ENCODE peak calls at places on chromosomes 11 and 22, in four cellular contexts. One of them, this sample, is unnamed.
A peak's percentile ranks its signal among the peaks of the same experiment; 100 is the strongest.

GRCh38 chr11:4195909-4196308 is 101.3 kb downstream of the RRM1 start:
- DNase-seq in ACHN: no peak
- DNase-seq in cardiac fibroblast: no peak
- DNase-seq in activated CD4-positive, alpha-beta T cell treated with anti-CD3 and anti-CD28 coated beads, Interleukin-2, amount 50 U/mL, for 48 hours: no peak
- DNase-seq in this sample: no peak

GRCh38 chr11:94884322-94884721 is 89.0 kb downstream of the CWC15 start:
- DNase-seq in ACHN: no peak
- DNase-seq in cardiac fibroblast: no peak
- DNase-seq in activated CD4-positive, alpha-beta T cell treated with anti-CD3 and anti-CD28 coated beads, Interleukin-2, amount 50 U/mL, for 48 hours: no peak
- DNase-seq in this sample: no peak

GRCh38 chr22:17357688-17358087 is 11.6 kb upstream of the CECR2 start:
- DNase-seq in ACHN: no peak
- DNase-seq in cardiac fibroblast: no peak
- DNase-seq in activated CD4-positive, alpha-beta T cell treated with anti-CD3 and anti-CD28 coated beads, Interleukin-2, amount 50 U/mL, for 48 hours: no peak
- DNase-seq in this sample: no peak

GRCh38 chr22:50672471-50673230 is at the start of gene SHANK3:
- DNase-seq in ACHN: no peak
- DNase-seq in cardiac fibroblast: no peak
- DNase-seq in activated CD4-positive, alpha-beta T cell treated with anti-CD3 and anti-CD28 coated beads, Interleukin-2, amount 50 U/mL, for 48 hours: no peak
- DNase-seq in this sample: peak; percentile 92

GRCh38 chr11:10305262-10305963 is 540 bp downstream of the ADM start:
- DNase-seq in ACHN: peak; percentile 37
- DNase-seq in cardiac fibroblast: peak; percentile 33
- DNase-seq in activated CD4-positive, alpha-beta T cell treated with anti-CD3 and anti-CD28 coated beads, Interleukin-2, amount 50 U/mL, for 48 hours: peak; percentile 33
- DNase-seq in this sample: peak; percentile 48

GRCh38 chr11:32231909-32232493 is 141.1 kb downstream of the RCN1 start:
- DNase-seq in ACHN: peak; percentile 29
- DNase-seq in cardiac fibroblast: peak; percentile 50
- DNase-seq in activated CD4-positive, alpha-beta T cell treated with anti-CD3 and anti-CD28 coated beads, Interleukin-2, amount 50 U/mL, for 48 hours: peak; percentile 10
- DNase-seq in this sample: peak; percentile 62

GRCh38 chr11:118644496-118644895 is 35.0 kb downstream of the TREH start:
- DNase-seq in ACHN: no peak
- DNase-seq in cardiac fibroblast: no peak
- DNase-seq in activated CD4-positive, alpha-beta T cell treated with anti-CD3 and anti-CD28 coated beads, Interleukin-2, amount 50 U/mL, for 48 hours: no peak
- DNase-seq in this sample: no peak

GRCh38 chr11:42996742-42997307 is 315.0 kb upstream of the API5 start:
- DNase-seq in ACHN: no peak
- DNase-seq in cardiac fibroblast: no peak
- DNase-seq in activated CD4-positive, alpha-beta T cell treated with anti-CD3 and anti-CD28 coated beads, Interleukin-2, amount 50 U/mL, for 48 hours: no peak
- DNase-seq in this sample: no peak

GRCh38 chr22:30640361-30640760 is 4.8 kb downstream of the SLC35E4 start:
- DNase-seq in ACHN: no peak
- DNase-seq in cardiac fibroblast: no peak
- DNase-seq in activated CD4-positive, alpha-beta T cell treated with anti-CD3 and anti-CD28 coated beads, Interleukin-2, amount 50 U/mL, for 48 hours: no peak
- DNase-seq in this sample: no peak

GRCh38 chr11:60887531-60887930 is 18.9 kb downstream of the PRPF19 start:
- DNase-seq in ACHN: peak; percentile 49
- DNase-seq in cardiac fibroblast: peak; percentile 77
- DNase-seq in activated CD4-positive, alpha-beta T cell treated with anti-CD3 and anti-CD28 coated beads, Interleukin-2, amount 50 U/mL, for 48 hours: no peak
- DNase-seq in this sample: peak; percentile 62

GRCh38 chr11:66081505-66081904 is 11.4 kb downstream of the PACS1 start:
- DNase-seq in ACHN: no peak
- DNase-seq in cardiac fibroblast: peak; percentile 40
- DNase-seq in activated CD4-positive, alpha-beta T cell treated with anti-CD3 and anti-CD28 coated beads, Interleukin-2, amount 50 U/mL, for 48 hours: peak; percentile 56
- DNase-seq in this sample: peak; percentile 36

GRCh38 chr11:44110231-44110679 is 14.8 kb downstream of the EXT2 start:
- DNase-seq in ACHN: peak; percentile 54
- DNase-seq in cardiac fibroblast: peak; percentile 64
- DNase-seq in activated CD4-positive, alpha-beta T cell treated with anti-CD3 and anti-CD28 coated beads, Interleukin-2, amount 50 U/mL, for 48 hours: peak; percentile 58
- DNase-seq in this sample: peak; percentile 64

GRCh38 chr11:19502691-19503253 is 209.9 kb upstream of the NAV2 start:
- DNase-seq in ACHN: no peak
- DNase-seq in cardiac fibroblast: no peak
- DNase-seq in activated CD4-positive, alpha-beta T cell treated with anti-CD3 and anti-CD28 coated beads, Interleukin-2, amount 50 U/mL, for 48 hours: no peak
- DNase-seq in this sample: no peak

GRCh38 chr11:14136561-14136960 is 174.0 kb downstream of the SPON1 start:
- DNase-seq in ACHN: no peak
- DNase-seq in cardiac fibroblast: no peak
- DNase-seq in activated CD4-positive, alpha-beta T cell treated with anti-CD3 and anti-CD28 coated beads, Interleukin-2, amount 50 U/mL, for 48 hours: no peak
- DNase-seq in this sample: no peak

GRCh38 chr11:2214527-2215229 is 43.1 kb upstream of the TH start:
- DNase-seq in ACHN: no peak
- DNase-seq in cardiac fibroblast: no peak
- DNase-seq in activated CD4-positive, alpha-beta T cell treated with anti-CD3 and anti-CD28 coated beads, Interleukin-2, amount 50 U/mL, for 48 hours: no peak
- DNase-seq in this sample: no peak

GRCh38 chr11:116044946-116045345 is 540.7 kb upstream of the CADM1 start:
- DNase-seq in ACHN: no peak
- DNase-seq in cardiac fibroblast: no peak
- DNase-seq in activated CD4-positive, alpha-beta T cell treated with anti-CD3 and anti-CD28 coated beads, Interleukin-2, amount 50 U/mL, for 48 hours: no peak
- DNase-seq in this sample: no peak

GRCh38 chr11:16933756-16934603 is 80.2 kb downstream of the PLEKHA7 start:
- DNase-seq in ACHN: no peak
- DNase-seq in cardiac fibroblast: peak; percentile 46
- DNase-seq in activated CD4-positive, alpha-beta T cell treated with anti-CD3 and anti-CD28 coated beads, Interleukin-2, amount 50 U/mL, for 48 hours: no peak
- DNase-seq in this sample: no peak

GRCh38 chr22:19990609-19991394 is 25.8 kb downstream of the ARVCF start:
- DNase-seq in ACHN: no peak
- DNase-seq in cardiac fibroblast: no peak
- DNase-seq in activated CD4-positive, alpha-beta T cell treated with anti-CD3 and anti-CD28 coated beads, Interleukin-2, amount 50 U/mL, for 48 hours: no peak
- DNase-seq in this sample: no peak

GRCh38 chr11:104735013-104735412 is 163.2 kb downstream of the CASP12 start:
- DNase-seq in ACHN: no peak
- DNase-seq in cardiac fibroblast: no peak
- DNase-seq in activated CD4-positive, alpha-beta T cell treated with anti-CD3 and anti-CD28 coated beads, Interleukin-2, amount 50 U/mL, for 48 hours: no peak
- DNase-seq in this sample: no peak

GRCh38 chr11:116598556-116598955 is 174.2 kb downstream of the BUD13 start:
- DNase-seq in ACHN: no peak
- DNase-seq in cardiac fibroblast: no peak
- DNase-seq in activated CD4-positive, alpha-beta T cell treated with anti-CD3 and anti-CD28 coated beads, Interleukin-2, amount 50 U/mL, for 48 hours: no peak
- DNase-seq in this sample: no peak

GRCh38 chr11:83827940-83828554 is 541.9 kb upstream of the CCDC90B start:
- DNase-seq in ACHN: peak; percentile 41
- DNase-seq in cardiac fibroblast: peak; percentile 66
- DNase-seq in activated CD4-positive, alpha-beta T cell treated with anti-CD3 and anti-CD28 coated beads, Interleukin-2, amount 50 U/mL, for 48 hours: no peak
- DNase-seq in this sample: no peak

GRCh38 chr11:66082936-66083698 is 13.0 kb downstream of the PACS1 start:
- DNase-seq in ACHN: no peak
- DNase-seq in cardiac fibroblast: peak; percentile 64
- DNase-seq in activated CD4-positive, alpha-beta T cell treated with anti-CD3 and anti-CD28 coated beads, Interleukin-2, amount 50 U/mL, for 48 hours: no peak
- DNase-seq in this sample: no peak

GRCh38 chr11:72556433-72556832 is 117.8 kb downstream of the PDE2A start:
- DNase-seq in ACHN: no peak
- DNase-seq in cardiac fibroblast: no peak
- DNase-seq in activated CD4-positive, alpha-beta T cell treated with anti-CD3 and anti-CD28 coated beads, Interleukin-2, amount 50 U/mL, for 48 hours: no peak
- DNase-seq in this sample: no peak

GRCh38 chr11:46601129-46601528 is 7.3 kb upstream of the AMBRA1 start:
- DNase-seq in ACHN: no peak
- DNase-seq in cardiac fibroblast: peak; percentile 24
- DNase-seq in activated CD4-positive, alpha-beta T cell treated with anti-CD3 and anti-CD28 coated beads, Interleukin-2, amount 50 U/mL, for 48 hours: no peak
- DNase-seq in this sample: no peak

GRCh38 chr11:11537871-11538270 is 83.9 kb downstream of the GALNT18 start:
- DNase-seq in ACHN: no peak
- DNase-seq in cardiac fibroblast: no peak
- DNase-seq in activated CD4-positive, alpha-beta T cell treated with anti-CD3 and anti-CD28 coated beads, Interleukin-2, amount 50 U/mL, for 48 hours: no peak
- DNase-seq in this sample: no peak

GRCh38 chr11:18253778-18254338 is 5.4 kb upstream of the SAA2 start:
- DNase-seq in ACHN: no peak
- DNase-seq in cardiac fibroblast: no peak
- DNase-seq in activated CD4-positive, alpha-beta T cell treated with anti-CD3 and anti-CD28 coated beads, Interleukin-2, amount 50 U/mL, for 48 hours: no peak
- DNase-seq in this sample: no peak

GRCh38 chr11:95592455-95592854 is 197.1 kb downstream of the FAM76B start:
- DNase-seq in ACHN: no peak
- DNase-seq in cardiac fibroblast: no peak
- DNase-seq in activated CD4-positive, alpha-beta T cell treated with anti-CD3 and anti-CD28 coated beads, Interleukin-2, amount 50 U/mL, for 48 hours: no peak
- DNase-seq in this sample: no peak